ENCODE peak calls at places on chromosomes 4 and X, in six cellular contexts. J, D, G, C, S and N are unnamed samples.

GRCh38 chr4:142516686-142517145 is 329.4 kb downstream of the INPP4B start:
- DNase-seq in J (no peak), D (no peak), G (no peak), C (no peak), S (no peak), N (no peak)

GRCh38 chrX:24242649-24243556 is 71.0 kb downstream of the SUPT20HL2 start:
- DNase-seq in J (peak), D (peak), G (peak), C (no peak), S (no peak), N (peak)

GRCh38 chrX:100895365-100896075 is 21.4 kb upstream of the NOX1 start:
- DNase-seq in J (no peak), D (no peak), G (no peak), C (no peak), S (no peak), N (no peak)

GRCh38 chr4:12488672-12489071 is 995.5 kb downstream of the RAB28 start:
- DNase-seq in J (no peak), D (no peak), G (no peak), C (no peak), S (no peak), N (no peak)

GRCh38 chrX:12245650-12246645 is 107.7 kb downstream of the FRMPD4 start:
- DNase-seq in J (no peak), D (no peak), G (no peak), C (no peak), S (no peak), N (no peak)

GRCh38 chrX:1488745-1489144 is 36.0 kb upstream of the ASMTL start:
- DNase-seq in J (no peak), D (no peak), G (no peak), C (no peak), S (no peak), N (no peak)

GRCh38 chrX:132718411-132718810 is 229.6 kb upstream of the MBNL3 start:
- DNase-seq in J (no peak), D (no peak), G (no peak), C (no peak), S (no peak), N (no peak)

GRCh38 chrX:39930777-39931553 is 166.8 kb downstream of the BCOR start:
- DNase-seq in J (no peak), D (no peak), G (no peak), C (no peak), S (no peak), N (no peak)

GRCh38 chr4:123235431-123235830 is 161.2 kb upstream of the SPRY1 start:
- DNase-seq in J (no peak), D (no peak), G (no peak), C (no peak), S (no peak), N (no peak)

GRCh38 chr4:174657472-174657871 is 135.2 kb upstream of the HPGD start:
- DNase-seq in J (no peak), D (no peak), G (no peak), C (no peak), S (no peak), N (no peak)

GRCh38 chr4:128768373-128768996 is 41.0 kb upstream of the JADE1 start:
- DNase-seq in J (no peak), D (no peak), G (no peak), C (no peak), S (no peak), N (no peak)

DNA sequence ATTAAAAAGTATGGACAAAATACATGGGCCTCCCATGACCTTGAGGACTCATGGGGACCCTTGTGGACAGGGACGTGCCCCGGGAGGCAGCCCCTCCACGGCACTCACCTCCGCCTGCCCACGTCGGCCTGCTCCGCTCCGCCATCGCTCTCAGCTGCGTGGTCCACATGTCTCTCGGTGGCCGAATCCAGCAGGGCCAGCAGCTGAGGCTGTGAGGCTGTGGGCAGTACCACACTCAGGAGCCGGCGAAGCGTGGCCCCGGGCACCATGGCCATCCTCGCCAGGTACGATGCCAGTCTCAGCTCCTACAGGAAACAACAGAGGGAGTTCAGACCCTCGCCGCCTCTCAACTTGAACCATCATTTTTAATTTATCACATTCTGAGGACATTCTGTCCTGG is 140.0 kb downstream of the EVC2 start:
- DNase-seq in J (no peak), D (no peak), G (no peak), C (no peak), S (no peak), N (no peak)
- TF ChIP-seq CTCF in J (no peak), D (no peak), G (no peak), C (no peak), S (no peak), N (no peak)

DNA sequence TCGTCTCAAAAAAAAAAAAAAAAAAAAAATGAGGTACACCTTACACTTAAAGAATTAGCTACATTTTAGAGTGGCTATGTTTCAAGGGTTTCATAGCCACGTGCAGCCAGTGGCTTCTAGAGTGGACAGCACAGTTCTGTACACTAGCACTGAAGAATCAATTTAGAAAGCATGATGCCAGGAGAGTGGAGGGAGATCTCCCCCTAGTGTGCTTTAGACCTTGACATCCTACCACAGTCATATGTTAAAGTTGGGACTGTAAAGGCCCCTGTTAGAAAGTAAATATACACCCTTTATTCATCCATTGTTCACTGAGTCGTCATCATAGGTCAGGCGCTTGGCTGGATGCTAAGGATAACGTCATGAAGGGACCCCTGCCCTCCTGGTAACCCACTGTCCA is 179.4 kb downstream of the QDPR start:
- DNase-seq in J (no peak), D (no peak), G (no peak), C (no peak), S (no peak), N (no peak)
- TF ChIP-seq CTCF in J (no peak), D (no peak), G (no peak), C (no peak), S (no peak), N (no peak)

GRCh38 chrX:140525448-140525847 is 20.6 kb upstream of the SOX3 start:
- DNase-seq in J (no peak), D (no peak), G (no peak), C (no peak), S (no peak), N (no peak)
- TF ChIP-seq CTCF in J (no peak), D (no peak), G (no peak), C (no peak), S (no peak), N (no peak)

GRCh38 chr4:61528595-61528994 is 328.5 kb downstream of the ADGRL3 start:
- DNase-seq in J (no peak), D (no peak), G (no peak), C (no peak), S (no peak), N (no peak)
- TF ChIP-seq CTCF in J (no peak), D (no peak), G (no peak), C (no peak), S (no peak), N (no peak)

DNA sequence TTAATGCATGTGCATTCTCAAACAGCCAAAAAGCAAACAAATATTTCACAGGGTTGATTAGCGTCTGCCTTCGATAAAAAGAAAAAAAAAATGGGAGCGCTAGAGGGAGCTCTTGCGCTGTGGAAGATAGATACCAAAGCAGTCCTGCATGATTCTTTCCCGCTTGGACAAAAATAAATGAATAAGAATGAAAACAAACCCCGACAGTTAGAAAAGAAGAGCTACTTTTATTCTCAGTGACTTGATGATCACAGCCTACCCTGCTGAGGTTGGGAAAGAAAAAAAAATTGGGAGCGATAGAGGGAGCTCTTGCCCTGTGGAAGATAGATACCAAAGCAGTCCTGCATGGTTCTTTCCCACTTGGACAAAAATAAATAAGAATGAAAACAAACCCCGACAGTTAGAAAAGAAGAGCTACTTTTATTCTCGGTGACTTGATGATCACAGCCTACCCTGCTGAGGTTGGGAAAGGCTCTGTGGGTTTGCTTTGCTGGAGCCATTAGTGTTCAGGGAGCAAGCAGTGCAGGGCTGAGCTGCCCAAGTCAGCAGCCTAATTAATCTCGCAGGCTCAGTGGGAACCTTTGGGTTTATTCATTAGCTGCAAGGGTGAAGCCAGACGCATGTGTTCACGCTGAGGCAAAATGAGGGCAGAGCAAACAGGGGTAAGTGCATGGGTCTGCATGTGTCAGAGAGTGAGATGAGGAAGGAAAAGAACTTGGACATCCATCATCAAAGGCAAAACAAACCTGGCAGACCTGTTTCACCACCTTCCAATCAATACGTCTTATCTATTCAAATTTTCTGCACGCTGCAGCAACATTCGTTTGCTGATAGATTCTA is 249.3 kb upstream of the PRKX start:
- DNase-seq in J (no peak), D (no peak), G (no peak), C (no peak), S (no peak), N (no peak)
- TF ChIP-seq CTCF in J (no peak), D (no peak), G (peak), C (no peak), S (peak), N (peak)

GRCh38 chrX:74493806-74494205 is 72.5 kb downstream of the SLC16A2 start:
- DNase-seq in J (no peak), D (no peak), G (no peak), C (no peak), S (no peak), N (no peak)

GRCh38 chrX:74490249-74490648 is 69.0 kb downstream of the SLC16A2 start:
- DNase-seq in J (no peak), D (no peak), G (no peak), C (no peak), S (no peak), N (no peak)

DNA sequence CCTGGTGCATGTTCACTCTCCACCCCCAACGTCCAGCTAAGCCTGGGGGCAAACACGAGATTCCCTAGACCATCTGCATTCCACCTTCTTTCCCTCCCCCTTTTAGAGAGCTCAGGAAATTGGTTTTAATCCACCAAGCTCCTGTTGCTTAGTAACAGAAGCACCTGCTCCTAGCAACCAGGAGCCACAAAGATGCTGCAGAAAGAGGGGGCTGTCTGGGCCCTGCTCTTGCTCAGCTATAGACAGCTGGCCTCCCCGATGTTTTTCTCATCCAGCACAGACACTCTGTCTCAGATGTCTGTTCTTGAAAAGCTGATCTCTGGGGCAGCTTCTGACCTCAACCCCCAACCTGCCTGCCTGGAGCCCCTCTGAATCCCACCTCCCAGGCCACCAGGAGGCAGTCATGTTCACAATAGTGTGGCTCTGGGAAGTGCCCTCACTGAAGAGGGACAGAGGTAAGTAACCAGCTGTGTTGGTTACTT is 71.5 kb downstream of the SLC16A2 start:
- DNase-seq in J (no peak), D (no peak), G (no peak), C (no peak), S (no peak), N (no peak)
- TF ChIP-seq CTCF in J (no peak), D (no peak), G (peak), C (no peak), S (no peak), N (no peak)

DNA sequence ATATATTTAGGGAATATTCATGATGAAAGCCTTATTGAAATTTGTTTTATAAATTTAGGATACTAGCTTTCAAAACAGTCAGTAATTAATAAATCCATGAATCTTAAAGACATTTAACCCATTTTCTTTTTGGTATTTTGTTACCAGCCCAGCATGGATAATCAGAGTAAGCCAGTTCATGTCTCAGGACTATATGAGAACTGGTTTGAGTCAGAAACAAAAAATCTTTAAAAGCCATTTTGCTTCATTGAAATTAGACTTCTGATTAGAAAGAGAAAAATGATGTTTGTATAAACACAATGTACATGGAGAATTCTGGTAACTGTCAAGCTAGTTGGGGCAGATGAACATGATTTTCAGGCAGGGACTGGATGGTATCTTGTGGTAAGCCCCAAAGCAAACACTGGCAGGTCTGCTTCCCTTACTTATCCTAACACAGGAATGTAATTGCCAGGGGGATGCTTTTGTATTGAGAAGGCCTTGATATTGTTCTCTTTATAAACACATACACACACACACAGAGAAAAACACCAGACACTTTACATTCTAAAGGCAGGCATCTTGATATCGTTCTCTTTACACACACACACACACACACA is 9.4 kb downstream of the ARHGAP10 start:
- DNase-seq in J (no peak), D (no peak), G (no peak), C (no peak), S (no peak), N (no peak)
- TF ChIP-seq CTCF in J (no peak), D (no peak), G (no peak), C (no peak), S (no peak), N (no peak)

GRCh38 chrX:71910526-71911022 is at the start of gene NHSL2:
- DNase-seq in J (no peak), D (peak), G (peak), C (no peak), S (no peak), N (no peak)

GRCh38 chrX:71909956-71910355 is 689 bp upstream of the NHSL2 start:
- DNase-seq in J (no peak), D (peak), G (peak), C (no peak), S (no peak), N (no peak)

GRCh38 chrX:71911731-71912050 is 1.0 kb downstream of the NHSL2 start:
- DNase-seq in J (no peak), D (peak), G (peak), C (no peak), S (no peak), N (no peak)

GRCh38 chrX:71912156-71912555 is 1.5 kb downstream of the NHSL2 start:
- DNase-seq in J (no peak), D (no peak), G (no peak), C (no peak), S (no peak), N (no peak)

GRCh38 chrX:71911023-71911730 is 532 bp downstream of the NHSL2 start:
- DNase-seq in J (no peak), D (peak), G (peak), C (no peak), S (no peak), N (no peak)
- TF ChIP-seq CTCF in J (no peak), D (no peak), G (peak), C (no peak), S (peak), N (no peak)

GRCh38 chrX:76253432-76253831 is 80.6 kb downstream of the PBDC1 start:
- DNase-seq in J (no peak), D (peak), G (no peak), C (no peak), S (no peak), N (no peak)
- TF ChIP-seq CTCF in J (no peak), D (peak), G (peak), C (peak), S (peak), N (peak)